ENCODE peak calls at places on chromosomes 7 and 10, in seven cellular contexts. One of them, this sample, is unnamed. For H3K36me3, the result is how much of the 10 kb centered on the place peaks cover.

GRCh38 chr7:46759711-46760480 is 822.0 kb downstream of the TNS3 start:
- DNase-seq in GM12878: no peak
- DNase-seq in mammary epithelial cell: peak
- DNase-seq in cardiac muscle cell: no peak
- DNase-seq in iPS DF 6.9: no peak
- DNase-seq in upper lobe of left lung: no peak
- DNase-seq in psoas muscle: no peak
- DNase-seq in this sample: no peak

GRCh38 chr7:133912916-133913697 is 214.0 kb upstream of the LRGUK start:
- DNase-seq in psoas muscle: no peak
- DNase-seq in mammary epithelial cell: peak
- DNase-seq in upper lobe of left lung: no peak
- DNase-seq in GM12878: no peak
- DNase-seq in cardiac muscle cell: no peak
- DNase-seq in iPS DF 6.9: no peak
- DNase-seq in this sample: no peak

GRCh38 chr10:80535671-80536360 is 1.9 kb upstream of the SH2D4B start:
- DNase-seq in psoas muscle: peak
- DNase-seq in mammary epithelial cell: peak
- DNase-seq in iPS DF 6.9: no peak
- DNase-seq in cardiac muscle cell: no peak
- DNase-seq in GM12878: no peak
- DNase-seq in upper lobe of left lung: peak
- DNase-seq in this sample: peak

GRCh38 chr10:44352316-44353127 is 32.4 kb downstream of the CXCL12 start:
- DNase-seq in cardiac muscle cell: no peak
- DNase-seq in upper lobe of left lung: no peak
- DNase-seq in iPS DF 6.9: no peak
- DNase-seq in mammary epithelial cell: no peak
- DNase-seq in psoas muscle: peak
- DNase-seq in GM12878: no peak
- DNase-seq in this sample: no peak

GRCh38 chr10:132309879-132310591 is 2.3 kb upstream of the STK32C start:
- DNase-seq in cardiac muscle cell: no peak
- DNase-seq in mammary epithelial cell: no peak
- DNase-seq in upper lobe of left lung: peak
- DNase-seq in iPS DF 6.9: no peak
- DNase-seq in psoas muscle: no peak
- DNase-seq in GM12878: no peak
- DNase-seq in this sample: no peak

GRCh38 chr10:13803566-13804554 is 217.1 kb downstream of the PRPF18 start:
- DNase-seq in upper lobe of left lung: no peak
- DNase-seq in GM12878: no peak
- DNase-seq in cardiac muscle cell: no peak
- DNase-seq in iPS DF 6.9: no peak
- DNase-seq in psoas muscle: no peak
- DNase-seq in mammary epithelial cell: no peak
- DNase-seq in this sample: no peak

GRCh38 chr7:135933509-135934188 is 43.5 kb downstream of the MTPN start:
- DNase-seq in GM12878: no peak
- DNase-seq in iPS DF 6.9: no peak
- DNase-seq in cardiac muscle cell: no peak
- DNase-seq in mammary epithelial cell: no peak
- DNase-seq in psoas muscle: no peak
- DNase-seq in upper lobe of left lung: no peak
- DNase-seq in this sample: no peak

GRCh38 chr7:7895754-7896153 is 72.8 kb upstream of the GLCCI1 start:
- DNase-seq in iPS DF 6.9: no peak
- DNase-seq in upper lobe of left lung: no peak
- DNase-seq in mammary epithelial cell: no peak
- DNase-seq in cardiac muscle cell: no peak
- DNase-seq in psoas muscle: no peak
- DNase-seq in GM12878: no peak
- DNase-seq in this sample: no peak

GRCh38 chr10:24952146-24952700 is at the start of gene PRTFDC1:
- DNase-seq in upper lobe of left lung: peak
- DNase-seq in cardiac muscle cell: no peak
- DNase-seq in iPS DF 6.9: no peak
- DNase-seq in psoas muscle: peak
- DNase-seq in GM12878: no peak
- DNase-seq in mammary epithelial cell: no peak
- DNase-seq in this sample: peak

GRCh38 chr7:143210541-143210940 is 11.3 kb upstream of the TAS2R40 start:
- DNase-seq in mammary epithelial cell: no peak
- DNase-seq in psoas muscle: no peak
- DNase-seq in cardiac muscle cell: no peak
- DNase-seq in upper lobe of left lung: no peak
- DNase-seq in GM12878: no peak
- DNase-seq in iPS DF 6.9: no peak
- DNase-seq in this sample: no peak

GRCh38 chr7:134414109-134414508 is 44.8 kb downstream of the AKR1B1 start:
- DNase-seq in iPS DF 6.9: no peak
- DNase-seq in psoas muscle: no peak
- DNase-seq in cardiac muscle cell: no peak
- DNase-seq in GM12878: no peak
- DNase-seq in upper lobe of left lung: no peak
- DNase-seq in mammary epithelial cell: no peak
- DNase-seq in this sample: no peak

GRCh38 chr10:120455004-120455403 is 2.0 kb upstream of the PLPP4 start:
- DNase-seq in mammary epithelial cell: no peak
- DNase-seq in upper lobe of left lung: no peak
- DNase-seq in cardiac muscle cell: no peak
- DNase-seq in psoas muscle: no peak
- DNase-seq in GM12878: no peak
- DNase-seq in iPS DF 6.9: no peak
- DNase-seq in this sample: no peak

GRCh38 chr10:94133239-94133638 is 139.5 kb downstream of the PLCE1 start:
- DNase-seq in mammary epithelial cell: no peak
- DNase-seq in cardiac muscle cell: no peak
- DNase-seq in GM12878: no peak
- DNase-seq in upper lobe of left lung: no peak
- DNase-seq in iPS DF 6.9: no peak
- DNase-seq in psoas muscle: peak
- DNase-seq in this sample: peak

GRCh38 chr7:84040365-84040764 is 154.2 kb downstream of the SEMA3A start:
- DNase-seq in upper lobe of left lung: no peak
- DNase-seq in iPS DF 6.9: no peak
- DNase-seq in mammary epithelial cell: no peak
- DNase-seq in cardiac muscle cell: no peak
- DNase-seq in psoas muscle: no peak
- DNase-seq in GM12878: no peak
- DNase-seq in this sample: no peak

DNA sequence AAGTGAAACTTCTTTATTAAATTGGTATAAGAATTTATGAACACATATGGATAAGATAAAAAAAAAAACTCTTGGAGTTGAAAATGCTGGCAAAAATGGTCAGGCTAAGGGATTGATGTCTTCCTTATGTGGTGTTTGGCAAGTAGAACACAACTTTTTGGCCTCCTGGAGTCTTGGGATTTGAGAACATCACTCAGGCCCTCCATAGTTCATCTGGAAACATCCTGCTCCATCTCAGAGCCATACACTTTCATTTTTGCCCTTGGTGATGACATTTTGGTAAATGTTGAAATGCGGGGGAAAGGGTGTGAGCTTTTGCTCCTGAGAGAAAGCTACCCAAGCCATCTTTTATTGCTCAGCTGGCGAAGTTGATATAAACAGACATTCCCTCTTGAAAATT is 27.5 kb upstream of the BTBD16 start:
- DNase-seq in iPS DF 6.9: no peak
- DNase-seq in upper lobe of left lung: no peak
- DNase-seq in GM12878: no peak
- DNase-seq in cardiac muscle cell: no peak
- DNase-seq in psoas muscle: no peak
- DNase-seq in mammary epithelial cell: no peak
- DNase-seq in this sample: no peak
- H3K36me3 ChIP-seq in iPS DF 6.9: under half
- H3K36me3 ChIP-seq in upper lobe of left lung: under half
- H3K36me3 ChIP-seq in GM12878: under half
- H3K36me3 ChIP-seq in cardiac muscle cell: under half
- H3K36me3 ChIP-seq in psoas muscle: half or more
- H3K36me3 ChIP-seq in mammary epithelial cell: under half
- H3K36me3 ChIP-seq in this sample: under half

DNA sequence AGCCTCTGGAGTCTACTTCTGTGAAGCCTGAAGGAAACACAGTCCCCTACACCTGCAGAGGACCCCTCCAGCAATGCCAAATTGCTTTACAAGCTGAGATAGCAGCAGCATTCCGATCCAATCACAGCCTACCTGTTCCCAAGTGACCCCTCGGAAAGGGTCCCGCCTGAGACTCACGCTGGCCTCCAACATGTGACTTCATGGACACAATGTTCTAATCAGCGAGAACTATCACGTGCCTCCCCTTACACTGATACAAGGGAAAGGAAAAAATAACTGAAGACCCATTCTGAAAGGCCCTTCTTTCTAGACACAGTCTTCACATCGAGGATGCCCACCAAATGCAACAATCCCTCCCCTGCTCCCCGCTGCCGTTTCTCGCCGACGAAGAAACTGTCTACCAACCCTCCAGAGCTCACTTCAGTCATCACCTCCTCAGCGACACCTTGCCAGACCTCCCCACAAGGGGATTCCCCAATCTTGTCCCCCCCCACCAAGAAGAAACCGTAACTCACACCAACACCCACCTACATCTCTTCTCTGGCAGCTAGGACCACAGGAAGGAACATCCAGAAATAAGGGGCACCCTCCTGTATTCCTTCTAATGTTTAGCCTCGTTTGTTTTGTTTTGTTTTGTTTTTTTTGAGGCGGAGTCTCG is 1.8 kb downstream of the SNX8 start:
- DNase-seq in iPS DF 6.9: no peak
- DNase-seq in psoas muscle: no peak
- DNase-seq in mammary epithelial cell: no peak
- DNase-seq in GM12878: no peak
- DNase-seq in cardiac muscle cell: no peak
- DNase-seq in upper lobe of left lung: no peak
- DNase-seq in this sample: peak
- H3K27ac ChIP-seq in iPS DF 6.9: no peak
- H3K27ac ChIP-seq in psoas muscle: no peak
- H3K27ac ChIP-seq in mammary epithelial cell: no peak
- H3K27ac ChIP-seq in GM12878: peak
- H3K27ac ChIP-seq in cardiac muscle cell: no peak
- H3K27ac ChIP-seq in upper lobe of left lung: no peak
- H3K27ac ChIP-seq in this sample: peak

GRCh38 chr10:108749042-108749441 is 1174.3 kb downstream of the XPNPEP1 start:
- DNase-seq in cardiac muscle cell: no peak
- DNase-seq in upper lobe of left lung: no peak
- DNase-seq in iPS DF 6.9: no peak
- DNase-seq in psoas muscle: no peak
- DNase-seq in GM12878: no peak
- DNase-seq in mammary epithelial cell: no peak
- DNase-seq in this sample: no peak
- H3K36me3 ChIP-seq in cardiac muscle cell: under half
- H3K36me3 ChIP-seq in upper lobe of left lung: under half
- H3K36me3 ChIP-seq in iPS DF 6.9: under half
- H3K36me3 ChIP-seq in psoas muscle: under half
- H3K36me3 ChIP-seq in GM12878: under half
- H3K36me3 ChIP-seq in mammary epithelial cell: under half
- H3K36me3 ChIP-seq in this sample: under half

DNA sequence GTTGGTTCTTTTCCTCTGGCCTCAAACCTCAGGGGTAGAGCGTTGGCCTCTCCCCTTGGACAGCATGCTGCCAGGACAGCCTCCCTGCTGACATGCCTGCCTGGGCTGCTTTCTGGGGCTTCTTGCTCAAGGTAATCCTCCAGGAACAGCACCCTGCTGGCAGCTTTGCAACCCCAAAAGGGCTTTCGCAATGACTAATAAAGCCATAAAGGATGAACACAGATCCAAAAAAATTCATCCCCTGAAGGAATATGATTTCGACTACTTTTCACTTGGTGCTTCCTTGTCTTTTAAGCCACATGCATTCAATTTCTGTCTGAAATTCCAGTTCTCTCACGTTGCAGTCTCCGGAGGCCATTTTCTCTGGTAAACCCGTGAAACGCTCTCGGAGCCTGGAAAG is 15.1 kb upstream of the SH3PXD2A start:
- DNase-seq in cardiac muscle cell: no peak
- DNase-seq in mammary epithelial cell: peak
- DNase-seq in upper lobe of left lung: no peak
- DNase-seq in GM12878: no peak
- DNase-seq in psoas muscle: peak
- DNase-seq in iPS DF 6.9: no peak
- DNase-seq in this sample: no peak
- H3K27ac ChIP-seq in cardiac muscle cell: no peak
- H3K27ac ChIP-seq in mammary epithelial cell: peak
- H3K27ac ChIP-seq in upper lobe of left lung: no peak
- H3K27ac ChIP-seq in GM12878: no peak
- H3K27ac ChIP-seq in psoas muscle: no peak
- H3K27ac ChIP-seq in iPS DF 6.9: no peak
- H3K27ac ChIP-seq in this sample: no peak

GRCh38 chr10:124670849-124671248 is 73.3 kb downstream of the FAM53B start:
- DNase-seq in psoas muscle: no peak
- DNase-seq in GM12878: no peak
- DNase-seq in cardiac muscle cell: no peak
- DNase-seq in mammary epithelial cell: no peak
- DNase-seq in iPS DF 6.9: no peak
- DNase-seq in upper lobe of left lung: peak
- DNase-seq in this sample: no peak
- H3K36me3 ChIP-seq in psoas muscle: under half
- H3K36me3 ChIP-seq in GM12878: under half
- H3K36me3 ChIP-seq in cardiac muscle cell: under half
- H3K36me3 ChIP-seq in mammary epithelial cell: under half
- H3K36me3 ChIP-seq in iPS DF 6.9: under half
- H3K36me3 ChIP-seq in upper lobe of left lung: under half
- H3K36me3 ChIP-seq in this sample: under half

DNA sequence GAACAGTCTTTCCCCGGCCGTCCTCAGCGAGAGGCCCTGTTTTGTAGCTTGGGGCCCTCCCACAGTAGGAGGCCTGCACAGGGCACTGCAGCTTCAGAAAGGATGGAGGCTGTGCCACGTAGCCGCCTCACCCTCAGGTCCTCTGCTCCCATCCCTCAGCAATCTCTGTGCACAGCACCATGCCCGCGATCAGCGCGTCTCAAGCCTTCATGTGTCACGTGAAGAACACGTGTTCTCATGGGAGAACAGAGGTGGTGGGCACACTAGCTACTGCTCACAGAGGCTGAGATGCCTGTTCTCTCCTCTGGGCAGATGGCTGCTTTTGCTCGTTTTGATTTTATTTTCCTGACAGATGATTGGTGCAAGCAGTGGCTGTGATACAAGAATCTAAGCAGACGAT is 8.5 kb upstream of the SHH start:
- DNase-seq in GM12878: no peak
- DNase-seq in upper lobe of left lung: no peak
- DNase-seq in mammary epithelial cell: no peak
- DNase-seq in cardiac muscle cell: no peak
- DNase-seq in psoas muscle: no peak
- DNase-seq in iPS DF 6.9: no peak
- DNase-seq in this sample: no peak
- H3K27ac ChIP-seq in GM12878: no peak
- H3K27ac ChIP-seq in upper lobe of left lung: no peak
- H3K27ac ChIP-seq in mammary epithelial cell: no peak
- H3K27ac ChIP-seq in cardiac muscle cell: no peak
- H3K27ac ChIP-seq in psoas muscle: no peak
- H3K27ac ChIP-seq in iPS DF 6.9: no peak
- H3K27ac ChIP-seq in this sample: no peak

This sample was measured in testis.